ENCODE peak calls at places on chromosomes 12 and 14, in ten cellular contexts. One of them, this sample, is unnamed.

GRCh38 chr14:99756796-99757195 is 36.4 kb upstream of the EML1 start:
- DNase-seq in endothelial cell: no peak
- DNase-seq in HL-60: no peak
- DNase-seq in tibial artery: peak
- DNase-seq in GM12865: no peak
- DNase-seq in GM20000: no peak
- DNase-seq in body of pancreas: no peak
- DNase-seq in lower lobe of right lung: peak
- DNase-seq in cardiac fibroblast: no peak
- DNase-seq in tibial nerve: no peak
- DNase-seq in this sample: no peak

GRCh38 chr12:69966409-69966808 is 141.4 kb downstream of the MYRFL start:
- DNase-seq in endothelial cell: peak
- DNase-seq in HL-60: no peak
- DNase-seq in tibial artery: peak
- DNase-seq in GM12865: no peak
- DNase-seq in GM20000: no peak
- DNase-seq in body of pancreas: no peak
- DNase-seq in lower lobe of right lung: no peak
- DNase-seq in cardiac fibroblast: peak
- DNase-seq in tibial nerve: peak
- DNase-seq in this sample: no peak

GRCh38 chr12:54420766-54421144 is 1.7 kb upstream of the ITGA5 start:
- DNase-seq in endothelial cell: no peak
- DNase-seq in HL-60: no peak
- DNase-seq in tibial artery: peak
- DNase-seq in GM12865: no peak
- DNase-seq in GM20000: no peak
- DNase-seq in body of pancreas: no peak
- DNase-seq in lower lobe of right lung: no peak
- DNase-seq in cardiac fibroblast: peak
- DNase-seq in tibial nerve: peak
- DNase-seq in this sample: no peak

GRCh38 chr12:131940121-131940520 is 9.6 kb upstream of the EP400 start:
- DNase-seq in endothelial cell: no peak
- DNase-seq in HL-60: no peak
- DNase-seq in tibial artery: no peak
- DNase-seq in GM12865: no peak
- DNase-seq in GM20000: no peak
- DNase-seq in body of pancreas: no peak
- DNase-seq in lower lobe of right lung: peak
- DNase-seq in cardiac fibroblast: no peak
- DNase-seq in tibial nerve: no peak
- DNase-seq in this sample: no peak

GRCh38 chr14:104150201-104151027 is 12.0 kb downstream of the KIF26A start:
- DNase-seq in endothelial cell: no peak
- DNase-seq in HL-60: no peak
- DNase-seq in tibial artery: no peak
- DNase-seq in GM12865: peak
- DNase-seq in GM20000: no peak
- DNase-seq in body of pancreas: peak
- DNase-seq in lower lobe of right lung: no peak
- DNase-seq in cardiac fibroblast: no peak
- DNase-seq in tibial nerve: no peak
- DNase-seq in this sample: no peak

GRCh38 chr12:21831671-21832357 is 57.3 kb upstream of the KCNJ8 start:
- DNase-seq in endothelial cell: no peak
- DNase-seq in HL-60: no peak
- DNase-seq in tibial artery: peak
- DNase-seq in GM12865: no peak
- DNase-seq in GM20000: no peak
- DNase-seq in body of pancreas: peak
- DNase-seq in lower lobe of right lung: no peak
- DNase-seq in cardiac fibroblast: peak
- DNase-seq in tibial nerve: no peak
- DNase-seq in this sample: no peak

GRCh38 chr14:61478971-61479473 is 157.6 kb downstream of the PRKCH start:
- DNase-seq in endothelial cell: no peak
- DNase-seq in HL-60: no peak
- DNase-seq in tibial artery: peak
- DNase-seq in GM12865: peak
- DNase-seq in GM20000: peak
- DNase-seq in body of pancreas: peak
- DNase-seq in lower lobe of right lung: no peak
- DNase-seq in cardiac fibroblast: no peak
- DNase-seq in tibial nerve: no peak
- DNase-seq in this sample: no peak

GRCh38 chr12:47834199-47835016 is 14.7 kb upstream of the HDAC7 start:
- DNase-seq in endothelial cell: no peak
- DNase-seq in HL-60: no peak
- DNase-seq in tibial artery: no peak
- DNase-seq in GM12865: no peak
- DNase-seq in GM20000: no peak
- DNase-seq in body of pancreas: no peak
- DNase-seq in lower lobe of right lung: no peak
- DNase-seq in cardiac fibroblast: no peak
- DNase-seq in tibial nerve: no peak
- DNase-seq in this sample: no peak

DNA sequence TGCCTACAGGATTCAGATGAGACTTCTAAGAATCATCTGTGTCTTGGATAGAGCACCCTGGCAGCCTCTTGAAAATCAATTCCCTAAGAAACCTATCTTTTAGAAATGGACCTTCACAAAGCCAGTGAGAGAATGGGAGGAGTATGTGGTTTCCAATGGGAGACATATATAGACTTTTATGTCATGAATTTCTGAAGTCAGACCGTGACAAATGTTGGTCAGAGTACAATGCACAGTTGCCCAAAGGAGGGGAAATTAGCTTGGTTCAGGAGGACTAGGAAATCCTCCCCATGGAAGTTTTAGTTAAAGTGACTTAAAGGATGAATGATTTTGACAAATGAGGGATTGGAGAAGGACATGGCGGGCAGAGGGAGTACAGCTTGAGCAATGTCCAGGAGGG is 194.4 kb downstream of the DAD1 start:
- DNase-seq in endothelial cell: no peak
- DNase-seq in HL-60: no peak
- DNase-seq in tibial artery: no peak
- DNase-seq in GM12865: no peak
- DNase-seq in GM20000: no peak
- DNase-seq in body of pancreas: no peak
- DNase-seq in lower lobe of right lung: no peak
- DNase-seq in cardiac fibroblast: no peak
- DNase-seq in tibial nerve: no peak
- DNase-seq in this sample: no peak
- TF ChIP-seq CTCF in endothelial cell: no peak
- TF ChIP-seq CTCF in HL-60: no peak
- TF ChIP-seq CTCF in tibial artery: no peak
- TF ChIP-seq CTCF in GM12865: no peak
- TF ChIP-seq CTCF in GM20000: no peak
- TF ChIP-seq CTCF in body of pancreas: no peak
- TF ChIP-seq CTCF in lower lobe of right lung: no peak
- TF ChIP-seq CTCF in cardiac fibroblast: no peak
- TF ChIP-seq CTCF in tibial nerve: no peak
- TF ChIP-seq CTCF in this sample: no peak

DNA sequence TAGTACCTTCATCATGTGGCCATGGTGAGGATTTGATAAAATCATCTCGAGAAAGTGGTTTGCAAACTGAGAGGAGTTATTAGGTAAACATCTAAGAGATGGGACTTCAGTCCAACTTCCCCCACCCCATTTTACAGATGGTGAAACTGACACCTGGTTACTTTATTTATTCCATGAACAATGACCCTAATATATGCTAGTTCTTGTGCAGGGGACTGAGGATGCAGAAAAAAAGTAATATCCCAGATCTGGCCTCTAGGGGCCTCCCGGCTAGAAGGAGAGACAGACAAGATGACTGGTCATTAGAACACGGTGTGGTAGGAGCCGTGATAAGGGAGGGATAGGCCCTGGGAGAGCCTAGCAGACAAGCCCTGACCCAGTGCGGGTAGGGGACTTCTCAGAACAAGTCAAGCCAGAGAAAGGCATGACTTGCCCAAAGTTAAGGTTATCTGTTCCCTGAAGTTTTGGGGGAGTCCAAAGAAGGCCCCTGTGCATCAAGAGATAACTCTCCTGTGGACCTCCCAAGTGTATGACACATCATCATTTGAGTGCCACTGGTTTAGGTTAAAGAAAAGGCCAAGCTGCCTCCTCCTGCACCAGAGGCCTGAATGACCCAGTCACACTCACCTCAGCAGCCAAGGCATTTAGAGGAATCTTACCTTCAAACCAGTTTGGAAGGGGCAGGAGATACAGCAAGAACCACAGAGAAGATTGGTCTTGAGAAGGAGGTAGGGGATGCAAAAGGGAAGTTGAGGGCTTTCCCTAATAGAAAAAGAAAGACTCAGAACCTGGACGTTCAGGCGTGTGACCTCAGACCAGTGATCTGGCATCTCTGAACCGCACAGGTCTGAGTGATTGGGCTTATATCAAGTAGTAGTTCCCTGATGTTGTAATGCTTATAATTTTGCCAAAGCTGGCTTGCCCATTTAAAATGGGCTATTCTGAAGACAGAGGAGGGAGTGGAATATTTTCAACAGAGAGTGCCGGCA is 1.6 kb downstream of the CMKLR1 start:
- DNase-seq in endothelial cell: peak
- DNase-seq in HL-60: peak
- DNase-seq in tibial artery: peak
- DNase-seq in GM12865: peak
- DNase-seq in GM20000: peak
- DNase-seq in body of pancreas: peak
- DNase-seq in lower lobe of right lung: no peak
- DNase-seq in cardiac fibroblast: peak
- DNase-seq in tibial nerve: no peak
- DNase-seq in this sample: peak
- TF ChIP-seq CTCF in endothelial cell: peak
- TF ChIP-seq CTCF in HL-60: peak
- TF ChIP-seq CTCF in tibial artery: peak
- TF ChIP-seq CTCF in GM12865: peak
- TF ChIP-seq CTCF in GM20000: peak
- TF ChIP-seq CTCF in body of pancreas: peak
- TF ChIP-seq CTCF in lower lobe of right lung: peak
- TF ChIP-seq CTCF in cardiac fibroblast: no peak
- TF ChIP-seq CTCF in tibial nerve: peak
- TF ChIP-seq CTCF in this sample: peak

DNA sequence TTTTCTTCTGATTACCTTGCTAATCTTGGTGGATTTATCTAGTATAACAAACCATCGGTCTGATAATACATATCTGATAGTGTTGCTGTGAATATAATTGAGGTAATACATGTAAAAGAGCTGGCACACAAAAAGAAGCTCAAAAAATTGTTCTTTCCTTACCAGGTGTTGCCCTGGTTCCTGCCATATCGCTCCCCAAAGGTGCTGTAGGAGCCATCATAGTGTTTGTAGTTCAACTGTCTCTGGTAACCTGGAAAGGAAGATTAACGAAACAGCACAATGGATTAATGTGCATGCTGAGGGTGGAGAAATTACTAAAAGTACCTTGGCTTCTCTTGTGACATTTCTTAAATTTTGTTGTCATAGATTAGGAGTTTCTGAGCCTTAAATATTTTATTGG is 36.6 kb downstream of the A2M start:
- DNase-seq in endothelial cell: no peak
- DNase-seq in HL-60: no peak
- DNase-seq in tibial artery: no peak
- DNase-seq in GM12865: no peak
- DNase-seq in GM20000: no peak
- DNase-seq in body of pancreas: no peak
- DNase-seq in lower lobe of right lung: no peak
- DNase-seq in cardiac fibroblast: no peak
- DNase-seq in tibial nerve: no peak
- DNase-seq in this sample: no peak
- TF ChIP-seq CTCF in endothelial cell: no peak
- TF ChIP-seq CTCF in HL-60: no peak
- TF ChIP-seq CTCF in tibial artery: no peak
- TF ChIP-seq CTCF in GM12865: no peak
- TF ChIP-seq CTCF in GM20000: no peak
- TF ChIP-seq CTCF in body of pancreas: no peak
- TF ChIP-seq CTCF in lower lobe of right lung: no peak
- TF ChIP-seq CTCF in cardiac fibroblast: no peak
- TF ChIP-seq CTCF in tibial nerve: no peak
- TF ChIP-seq CTCF in this sample: no peak

GRCh38 chr14:102140027-102140749 is 491 bp downstream of the WDR20 start:
- DNase-seq in endothelial cell: peak
- DNase-seq in HL-60: peak
- DNase-seq in tibial artery: peak
- DNase-seq in GM12865: peak
- DNase-seq in GM20000: peak
- DNase-seq in body of pancreas: peak
- DNase-seq in lower lobe of right lung: peak
- DNase-seq in cardiac fibroblast: peak
- DNase-seq in tibial nerve: no peak
- DNase-seq in this sample: peak

GRCh38 chr14:102138935-102139247 is 806 bp upstream of the WDR20 start:
- DNase-seq in endothelial cell: no peak
- DNase-seq in HL-60: no peak
- DNase-seq in tibial artery: no peak
- DNase-seq in GM12865: no peak
- DNase-seq in GM20000: no peak
- DNase-seq in body of pancreas: peak
- DNase-seq in lower lobe of right lung: no peak
- DNase-seq in cardiac fibroblast: no peak
- DNase-seq in tibial nerve: no peak
- DNase-seq in this sample: no peak

GRCh38 chr14:102140750-102141145 is 1.1 kb downstream of the WDR20 start:
- DNase-seq in endothelial cell: no peak
- DNase-seq in HL-60: no peak
- DNase-seq in tibial artery: no peak
- DNase-seq in GM12865: no peak
- DNase-seq in GM20000: no peak
- DNase-seq in body of pancreas: no peak
- DNase-seq in lower lobe of right lung: no peak
- DNase-seq in cardiac fibroblast: no peak
- DNase-seq in tibial nerve: no peak
- DNase-seq in this sample: no peak

GRCh38 chr14:102138535-102138934 is 1.2 kb upstream of the WDR20 start:
- DNase-seq in endothelial cell: no peak
- DNase-seq in HL-60: no peak
- DNase-seq in tibial artery: no peak
- DNase-seq in GM12865: no peak
- DNase-seq in GM20000: peak
- DNase-seq in body of pancreas: no peak
- DNase-seq in lower lobe of right lung: no peak
- DNase-seq in cardiac fibroblast: no peak
- DNase-seq in tibial nerve: no peak
- DNase-seq in this sample: no peak

GRCh38 chr14:102139248-102140026 is at the start of gene WDR20:
- DNase-seq in endothelial cell: peak
- DNase-seq in HL-60: peak
- DNase-seq in tibial artery: peak
- DNase-seq in GM12865: peak
- DNase-seq in GM20000: peak
- DNase-seq in body of pancreas: peak
- DNase-seq in lower lobe of right lung: peak
- DNase-seq in cardiac fibroblast: peak
- DNase-seq in tibial nerve: peak
- DNase-seq in this sample: peak
- TF ChIP-seq CTCF in endothelial cell: no peak
- TF ChIP-seq CTCF in HL-60: no peak
- TF ChIP-seq CTCF in tibial artery: no peak
- TF ChIP-seq CTCF in GM12865: no peak
- TF ChIP-seq CTCF in GM20000: peak
- TF ChIP-seq CTCF in body of pancreas: no peak
- TF ChIP-seq CTCF in lower lobe of right lung: no peak
- TF ChIP-seq CTCF in cardiac fibroblast: no peak
- TF ChIP-seq CTCF in tibial nerve: no peak
- TF ChIP-seq CTCF in this sample: no peak

GRCh38 chr12:60921541-60921940 is 1325.7 kb downstream of the SLC16A7 start:
- DNase-seq in endothelial cell: no peak
- DNase-seq in HL-60: no peak
- DNase-seq in tibial artery: no peak
- DNase-seq in GM12865: no peak
- DNase-seq in GM20000: no peak
- DNase-seq in body of pancreas: no peak
- DNase-seq in lower lobe of right lung: no peak
- DNase-seq in cardiac fibroblast: peak
- DNase-seq in tibial nerve: no peak
- DNase-seq in this sample: no peak
- TF ChIP-seq CTCF in endothelial cell: no peak
- TF ChIP-seq CTCF in HL-60: no peak
- TF ChIP-seq CTCF in tibial artery: no peak
- TF ChIP-seq CTCF in GM12865: no peak
- TF ChIP-seq CTCF in GM20000: no peak
- TF ChIP-seq CTCF in body of pancreas: no peak
- TF ChIP-seq CTCF in lower lobe of right lung: no peak
- TF ChIP-seq CTCF in cardiac fibroblast: no peak
- TF ChIP-seq CTCF in tibial nerve: no peak
- TF ChIP-seq CTCF in this sample: no peak

This sample was measured in GM10248.